ENCODE peak calls at places on chromosomes 11 and 22, in five cellular contexts. Q is thyroid gland, R is colonic mucosa, K is neural crest cell, A is H7. F is an unnamed sample.

GRCh38 chr11:60831501-60832079 is 10.3 kb upstream of the CCDC86 start:
- DNase-seq in K (no peak), Q (no peak), R (no peak), A (no peak), F (no peak)

GRCh38 chr22:29095459-29095858 is 22.6 kb downstream of the KREMEN1 start:
- DNase-seq in K (no peak), A (no peak), Q (no peak), R (no peak), F (no peak)

GRCh38 chr11:77151804-77152513 is 23.9 kb downstream of the MYO7A start:
- DNase-seq in R (no peak), A (no peak), Q (no peak), K (no peak), F (no peak)

GRCh38 chr11:106222626-106223025 is 145.2 kb downstream of the AASDHPPT start:
- DNase-seq in K (no peak), A (no peak), Q (no peak), R (no peak), F (no peak)

GRCh38 chr22:47398491-47398890 is 636.0 kb downstream of the TBC1D22A start:
- DNase-seq in Q (no peak), K (no peak), A (peak), R (no peak), F (no peak)

GRCh38 chr11:112087212-112087611 is 539 bp downstream of the SDHD start:
- DNase-seq in K (no peak), R (peak), A (no peak), Q (no peak), F (no peak)

GRCh38 chr22:32528316-32528715 is 53.7 kb downstream of the FBXO7 start:
- DNase-seq in K (peak), Q (no peak), A (no peak), R (no peak), F (no peak)

GRCh38 chr22:46432164-46433068 is 96.9 kb downstream of the TRMU start:
- DNase-seq in R (peak), K (no peak), A (no peak), Q (peak), F (no peak)

GRCh38 chr11:12508151-12508740 is 130.9 kb downstream of the PARVA start:
- DNase-seq in K (no peak), Q (no peak), R (no peak), A (no peak), F (no peak)

GRCh38 chr11:100562102-100562501 is 125.0 kb upstream of the ARHGAP42 start:
- DNase-seq in Q (no peak), R (no peak), A (no peak), K (no peak), F (peak)

GRCh38 chr22:46586123-46586519 is 34.1 kb upstream of the GRAMD4 start:
- DNase-seq in A (peak), K (no peak), Q (no peak), R (no peak), F (no peak)

F was measured in body of pancreas.